ENCODE peak calls at places on chromosome 1, in six cellular contexts. One of them, this sample, is unnamed.

GRCh38 chr1:26274801-26275425 is 5.0 kb upstream of the SH3BGRL3 start:
- DNase-seq in HEK293T: no peak
- DNase-seq in ovary: no peak
- DNase-seq in RWPE1: peak
- DNase-seq in omental fat pad: no peak
- DNase-seq in nucleus accumbens: no peak
- DNase-seq in this sample: no peak

GRCh38 chr1:41351262-41352151 is 9.7 kb upstream of the FOXO6 start:
- DNase-seq in RWPE1: no peak
- DNase-seq in HEK293T: no peak
- DNase-seq in omental fat pad: no peak
- DNase-seq in ovary: no peak
- DNase-seq in nucleus accumbens: no peak
- DNase-seq in this sample: no peak

GRCh38 chr1:111515291-111516007 is 12.0 kb upstream of the ADORA3 start:
- DNase-seq in HEK293T: no peak
- DNase-seq in ovary: peak
- DNase-seq in RWPE1: peak
- DNase-seq in nucleus accumbens: no peak
- DNase-seq in omental fat pad: peak
- DNase-seq in this sample: no peak

GRCh38 chr1:7120863-7121621 is 335.8 kb downstream of the CAMTA1 start:
- DNase-seq in nucleus accumbens: no peak
- DNase-seq in RWPE1: no peak
- DNase-seq in HEK293T: peak
- DNase-seq in ovary: no peak
- DNase-seq in omental fat pad: no peak
- DNase-seq in this sample: no peak

GRCh38 chr1:7430646-7431045 is 340.4 kb upstream of the VAMP3 start:
- DNase-seq in omental fat pad: no peak
- DNase-seq in ovary: no peak
- DNase-seq in RWPE1: no peak
- DNase-seq in HEK293T: no peak
- DNase-seq in nucleus accumbens: no peak
- DNase-seq in this sample: no peak

GRCh38 chr1:227883073-227883520 is 64.6 kb downstream of the WNT9A start:
- DNase-seq in ovary: peak
- DNase-seq in RWPE1: no peak
- DNase-seq in HEK293T: no peak
- DNase-seq in omental fat pad: peak
- DNase-seq in nucleus accumbens: no peak
- DNase-seq in this sample: peak

GRCh38 chr1:3610165-3610822 is 1.0 kb downstream of the MEGF6 start:
- DNase-seq in HEK293T: no peak
- DNase-seq in ovary: no peak
- DNase-seq in omental fat pad: no peak
- DNase-seq in nucleus accumbens: no peak
- DNase-seq in RWPE1: no peak
- DNase-seq in this sample: peak

GRCh38 chr1:34358636-34359035 is 181.9 kb downstream of the C1orf94 start:
- DNase-seq in RWPE1: no peak
- DNase-seq in HEK293T: no peak
- DNase-seq in nucleus accumbens: no peak
- DNase-seq in ovary: no peak
- DNase-seq in omental fat pad: no peak
- DNase-seq in this sample: no peak

GRCh38 chr1:233815865-233816264 is 88.6 kb upstream of the SLC35F3 start:
- DNase-seq in RWPE1: peak
- DNase-seq in omental fat pad: no peak
- DNase-seq in ovary: no peak
- DNase-seq in nucleus accumbens: no peak
- DNase-seq in HEK293T: no peak
- DNase-seq in this sample: no peak

GRCh38 chr1:12057382-12057781 is 5.7 kb upstream of the TNFRSF8 start:
- DNase-seq in RWPE1: no peak
- DNase-seq in HEK293T: no peak
- DNase-seq in ovary: no peak
- DNase-seq in nucleus accumbens: no peak
- DNase-seq in omental fat pad: no peak
- DNase-seq in this sample: no peak

GRCh38 chr1:229940689-229941088 is 126.3 kb upstream of the GALNT2 start:
- DNase-seq in omental fat pad: no peak
- DNase-seq in ovary: no peak
- DNase-seq in RWPE1: no peak
- DNase-seq in HEK293T: no peak
- DNase-seq in nucleus accumbens: no peak
- DNase-seq in this sample: no peak

GRCh38 chr1:43554444-43554992 is 23.8 kb downstream of the PTPRF start:
- DNase-seq in ovary: no peak
- DNase-seq in omental fat pad: no peak
- DNase-seq in HEK293T: peak
- DNase-seq in RWPE1: no peak
- DNase-seq in nucleus accumbens: no peak
- DNase-seq in this sample: no peak

GRCh38 chr1:203060115-203060514 is 25.7 kb downstream of the MYOG start:
- DNase-seq in RWPE1: no peak
- DNase-seq in nucleus accumbens: no peak
- DNase-seq in HEK293T: no peak
- DNase-seq in omental fat pad: no peak
- DNase-seq in ovary: no peak
- DNase-seq in this sample: no peak

GRCh38 chr1:235843458-235843857 is 23.2 kb downstream of the LYST start:
- DNase-seq in nucleus accumbens: no peak
- DNase-seq in ovary: no peak
- DNase-seq in HEK293T: peak
- DNase-seq in omental fat pad: no peak
- DNase-seq in RWPE1: peak
- DNase-seq in this sample: no peak

GRCh38 chr1:168343566-168343965 is 62.9 kb downstream of the TBX19 start:
- DNase-seq in HEK293T: no peak
- DNase-seq in ovary: no peak
- DNase-seq in omental fat pad: no peak
- DNase-seq in RWPE1: no peak
- DNase-seq in nucleus accumbens: no peak
- DNase-seq in this sample: no peak

GRCh38 chr1:219564072-219564471 is 48.8 kb downstream of the ZC3H11B start:
- DNase-seq in omental fat pad: no peak
- DNase-seq in RWPE1: no peak
- DNase-seq in nucleus accumbens: no peak
- DNase-seq in HEK293T: no peak
- DNase-seq in ovary: no peak
- DNase-seq in this sample: no peak

GRCh38 chr1:201281573-201281972 is 1.7 kb upstream of the PKP1 start:
- DNase-seq in HEK293T: no peak
- DNase-seq in ovary: no peak
- DNase-seq in RWPE1: no peak
- DNase-seq in omental fat pad: no peak
- DNase-seq in nucleus accumbens: no peak
- DNase-seq in this sample: no peak

GRCh38 chr1:29519733-29520132 is 283.4 kb downstream of the PTPRU start:
- DNase-seq in ovary: no peak
- DNase-seq in RWPE1: no peak
- DNase-seq in nucleus accumbens: no peak
- DNase-seq in HEK293T: no peak
- DNase-seq in omental fat pad: no peak
- DNase-seq in this sample: peak

GRCh38 chr1:26697978-26698849 is 2.4 kb downstream of the ARID1A start:
- DNase-seq in RWPE1: peak
- DNase-seq in nucleus accumbens: no peak
- DNase-seq in HEK293T: peak
- DNase-seq in omental fat pad: no peak
- DNase-seq in ovary: peak
- DNase-seq in this sample: peak

GRCh38 chr1:116448785-116449385 is 75.8 kb downstream of the ATP1A1 start:
- DNase-seq in nucleus accumbens: no peak
- DNase-seq in ovary: peak
- DNase-seq in omental fat pad: no peak
- DNase-seq in RWPE1: no peak
- DNase-seq in HEK293T: no peak
- DNase-seq in this sample: no peak

GRCh38 chr1:111517464-111518225 is 14.2 kb upstream of the ADORA3 start:
- DNase-seq in HEK293T: no peak
- DNase-seq in nucleus accumbens: no peak
- DNase-seq in omental fat pad: no peak
- DNase-seq in ovary: no peak
- DNase-seq in RWPE1: no peak
- DNase-seq in this sample: no peak

GRCh38 chr1:218211241-218211640 is 73.9 kb upstream of the RRP15 start:
- DNase-seq in nucleus accumbens: no peak
- DNase-seq in HEK293T: no peak
- DNase-seq in ovary: no peak
- DNase-seq in omental fat pad: no peak
- DNase-seq in RWPE1: no peak
- DNase-seq in this sample: no peak

GRCh38 chr1:180945551-180945950 is 32.9 kb downstream of the KIAA1614 start:
- DNase-seq in nucleus accumbens: no peak
- DNase-seq in ovary: no peak
- DNase-seq in omental fat pad: no peak
- DNase-seq in RWPE1: no peak
- DNase-seq in HEK293T: no peak
- DNase-seq in this sample: no peak

GRCh38 chr1:25063591-25064416 is 133.7 kb upstream of the RUNX3 start:
- DNase-seq in omental fat pad: no peak
- DNase-seq in nucleus accumbens: no peak
- DNase-seq in ovary: no peak
- DNase-seq in HEK293T: no peak
- DNase-seq in RWPE1: peak
- DNase-seq in this sample: no peak

GRCh38 chr1:199283814-199284213 is 645.0 kb downstream of the PTPRC start:
- DNase-seq in RWPE1: no peak
- DNase-seq in HEK293T: no peak
- DNase-seq in omental fat pad: no peak
- DNase-seq in nucleus accumbens: no peak
- DNase-seq in ovary: no peak
- DNase-seq in this sample: no peak

GRCh38 chr1:31809698-31810097 is 6.1 kb downstream of the SPOCD1 start:
- DNase-seq in ovary: no peak
- DNase-seq in omental fat pad: no peak
- DNase-seq in nucleus accumbens: no peak
- DNase-seq in RWPE1: no peak
- DNase-seq in HEK293T: no peak
- DNase-seq in this sample: no peak

GRCh38 chr1:58290685-58291372 is 255.7 kb downstream of the OMA1 start:
- DNase-seq in ovary: no peak
- DNase-seq in omental fat pad: no peak
- DNase-seq in RWPE1: peak
- DNase-seq in HEK293T: peak
- DNase-seq in nucleus accumbens: no peak
- DNase-seq in this sample: peak

GRCh38 chr1:70542856-70543255 is 131.8 kb downstream of the CTH start:
- DNase-seq in RWPE1: no peak
- DNase-seq in HEK293T: no peak
- DNase-seq in ovary: no peak
- DNase-seq in omental fat pad: no peak
- DNase-seq in nucleus accumbens: no peak
- DNase-seq in this sample: no peak

GRCh38 chr1:99645199-99645598 is 714 bp upstream of the PALMD start:
- DNase-seq in omental fat pad: no peak
- DNase-seq in nucleus accumbens: no peak
- DNase-seq in ovary: no peak
- DNase-seq in RWPE1: peak
- DNase-seq in HEK293T: no peak
- DNase-seq in this sample: no peak

GRCh38 chr1:6094246-6094645 is 48.6 kb downstream of the KCNAB2 start:
- DNase-seq in RWPE1: no peak
- DNase-seq in omental fat pad: no peak
- DNase-seq in HEK293T: no peak
- DNase-seq in ovary: no peak
- DNase-seq in nucleus accumbens: no peak
- DNase-seq in this sample: no peak

GRCh38 chr1:58754056-58754613 is 29.7 kb downstream of the JUN start:
- DNase-seq in ovary: no peak
- DNase-seq in omental fat pad: no peak
- DNase-seq in HEK293T: no peak
- DNase-seq in RWPE1: peak
- DNase-seq in nucleus accumbens: no peak
- DNase-seq in this sample: no peak

This sample was measured in testis.